ENCODE peak calls at places on chromosomes 12 and 14, in ten cellular contexts. I is bronchial epithelial cell, X is fibroblast of villous mesenchyme, R is kidney epithelial cell, B is cardiac fibroblast, M is brain microvascular endothelial cell, H is mucosa of descending colon, T is body of pancreas, Z is spleen, P is astrocyte of the cerebellum. C is an unnamed sample.

GRCh38 chr12:110767863-110768262 is 25.2 kb upstream of the PPP1CC start:
- DNase-seq in I (no peak), X (no peak), R (no peak), B (no peak), M (no peak), H (no peak), T (no peak), Z (no peak), P (no peak), C (no peak)

GRCh38 chr12:63353559-63353958 is 202.6 kb upstream of the AVPR1A start:
- DNase-seq in I (peak), X (no peak), R (peak), B (peak), M (peak), H (no peak), T (no peak), Z (no peak), P (no peak), C (peak)

GRCh38 chr12:109033239-109034196 is 12.7 kb upstream of the SVOP start:
- DNase-seq in I (no peak), X (no peak), R (no peak), B (no peak), M (no peak), H (no peak), T (no peak), Z (no peak), P (no peak), C (no peak)

GRCh38 chr14:34872822-34873590 is 2.2 kb downstream of the BAZ1A start:
- DNase-seq in I (peak), X (peak), R (no peak), B (peak), M (peak), H (peak), T (peak), Z (no peak), P (no peak), C (peak)

GRCh38 chr14:95500772-95501401 is 15.6 kb downstream of the SYNE3 start:
- DNase-seq in I (peak), X (peak), R (no peak), B (peak), M (peak), H (no peak), T (no peak), Z (peak), P (peak), C (peak)

GRCh38 chr12:28223853-28224252 is 33.6 kb downstream of the CCDC91 start:
- DNase-seq in I (no peak), X (no peak), R (no peak), B (no peak), M (no peak), H (no peak), T (no peak), Z (no peak), P (no peak), C (no peak)

GRCh38 chr12:102216086-102216691 is 18.6 kb upstream of the PMCH start:
- DNase-seq in I (peak), X (peak), R (no peak), B (peak), M (peak), H (no peak), T (no peak), Z (no peak), P (peak), C (peak)

GRCh38 chr12:132142679-132143327 is 1.3 kb downstream of the DDX51 start:
- DNase-seq in I (no peak), X (no peak), R (no peak), B (no peak), M (no peak), H (no peak), T (no peak), Z (peak), P (no peak), C (no peak)

GRCh38 chr12:12278899-12279298 is 12.1 kb upstream of the LRP6 start:
- DNase-seq in I (no peak), X (no peak), R (no peak), B (peak), M (no peak), H (no peak), T (no peak), Z (no peak), P (peak), C (peak)

GRCh38 chr12:118781692-118782091 is 199.6 kb upstream of the SRRM4 start:
- DNase-seq in I (no peak), X (no peak), R (no peak), B (no peak), M (no peak), H (no peak), T (no peak), Z (no peak), P (no peak), C (no peak)

GRCh38 chr12:132466241-132467188 is 23.4 kb upstream of the FBRSL1 start:
- DNase-seq in I (no peak), X (no peak), R (no peak), B (no peak), M (no peak), H (no peak), T (peak), Z (peak), P (no peak), C (peak)

GRCh38 chr12:107396991-107397390 is 288.6 kb upstream of the PWP1 start:
- DNase-seq in I (peak), X (no peak), R (no peak), B (no peak), M (no peak), H (no peak), T (no peak), Z (no peak), P (no peak), C (no peak)

GRCh38 chr14:74835607-74836250 is 40.2 kb downstream of the PROX2 start:
- DNase-seq in I (no peak), X (no peak), R (no peak), B (no peak), M (no peak), H (no peak), T (no peak), Z (no peak), P (no peak), C (no peak)

GRCh38 chr14:44896275-44897040 is 65.3 kb downstream of the KLHL28 start:
- DNase-seq in I (no peak), X (no peak), R (no peak), B (no peak), M (no peak), H (no peak), T (no peak), Z (no peak), P (no peak), C (no peak)

GRCh38 chr12:131171029-131171428 is 217.3 kb downstream of the ADGRD1 start:
- DNase-seq in I (peak), X (no peak), R (no peak), B (peak), M (no peak), H (no peak), T (no peak), Z (no peak), P (no peak), C (peak)

GRCh38 chr12:26017484-26018211 is 59.2 kb downstream of the RASSF8 start:
- DNase-seq in I (peak), X (peak), R (no peak), B (peak), M (no peak), H (peak), T (peak), Z (no peak), P (no peak), C (peak)

GRCh38 chr12:119156401-119156800 is 22.3 kb upstream of the HSPB8 start:
- DNase-seq in I (no peak), X (no peak), R (no peak), B (no peak), M (no peak), H (no peak), T (no peak), Z (peak), P (no peak), C (no peak)

GRCh38 chr12:46370792-46371717 is 1.5 kb downstream of the SLC38A2 start:
- DNase-seq in I (no peak), X (peak), R (no peak), B (peak), M (peak), H (peak), T (peak), Z (peak), P (peak), C (peak)

GRCh38 chr12:5910790-5911548 is 34.1 kb downstream of the ANO2 start:
- DNase-seq in I (no peak), X (no peak), R (no peak), B (no peak), M (no peak), H (no peak), T (no peak), Z (no peak), P (no peak), C (no peak)

GRCh38 chr14:90491221-90491867 is 94.5 kb downstream of the CALM1 start:
- DNase-seq in I (no peak), X (peak), R (no peak), B (peak), M (peak), H (no peak), T (peak), Z (peak), P (no peak), C (peak)

GRCh38 chr12:64352181-64352580 is 38.4 kb downstream of the C12orf56 start:
- DNase-seq in I (no peak), X (no peak), R (no peak), B (no peak), M (no peak), H (no peak), T (no peak), Z (no peak), P (no peak), C (no peak)

GRCh38 chr12:47881826-47882427 is 22.9 kb downstream of the VDR start:
- DNase-seq in I (peak), X (peak), R (peak), B (peak), M (peak), H (peak), T (no peak), Z (no peak), P (peak), C (peak)

GRCh38 chr14:81269100-81269978 is 48.6 kb upstream of the GTF2A1 start:
- DNase-seq in I (peak), X (peak), R (peak), B (peak), M (peak), H (peak), T (no peak), Z (no peak), P (peak), C (peak)

GRCh38 chr12:91636721-91637120 is 454.1 kb upstream of the DCN start:
- DNase-seq in I (no peak), X (no peak), R (no peak), B (no peak), M (no peak), H (no peak), T (no peak), Z (no peak), P (no peak), C (no peak)

GRCh38 chr14:35406811-35407630 is 2.5 kb upstream of the NFKBIA start:
- DNase-seq in I (peak), X (peak), R (no peak), B (peak), M (peak), H (peak), T (no peak), Z (no peak), P (no peak), C (peak)

DNA sequence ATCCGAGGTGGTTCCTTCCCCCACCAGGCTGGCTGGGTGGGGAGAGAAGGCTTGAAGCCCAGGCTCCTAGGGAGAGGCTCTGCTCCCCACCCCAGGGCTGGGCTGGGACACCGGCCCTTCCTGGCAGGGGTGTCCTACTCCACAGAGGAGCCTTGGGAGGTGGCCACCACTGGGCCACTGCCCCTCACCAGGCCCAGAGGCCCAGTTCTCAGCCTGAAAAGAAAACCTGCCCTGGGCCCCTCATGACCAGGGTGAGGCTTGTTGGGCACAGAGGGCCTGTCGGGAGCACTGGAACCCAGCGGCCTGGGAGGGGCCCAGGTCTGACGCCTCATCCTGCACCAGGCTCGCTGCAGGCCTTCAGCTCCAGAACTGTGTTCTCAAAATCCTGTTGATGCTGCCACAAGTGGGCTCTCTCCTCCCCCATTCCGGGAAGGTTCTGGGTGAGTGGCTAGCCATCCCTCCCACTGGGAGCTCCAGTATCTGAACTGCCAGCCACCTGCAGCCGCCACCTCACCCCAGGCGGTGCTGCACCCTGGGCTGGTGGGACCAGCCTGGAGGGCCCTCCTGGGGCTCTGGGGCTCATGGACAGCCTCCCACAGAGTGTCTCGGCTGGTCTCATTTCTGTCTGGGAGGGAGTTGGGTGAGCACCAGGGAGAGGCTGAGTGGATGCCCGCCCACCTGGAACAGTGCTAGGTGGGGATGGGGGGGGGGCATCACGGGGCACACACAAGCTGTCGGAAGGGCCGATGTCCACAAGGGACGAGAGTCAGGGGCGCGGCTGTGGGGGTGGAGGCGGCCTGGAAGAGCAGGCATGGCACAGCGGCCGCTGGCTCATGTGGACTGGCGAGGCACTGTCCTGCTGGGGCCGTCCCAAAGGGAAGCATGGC is 11.8 kb downstream of the BAG5 start:
- DNase-seq in I (no peak), X (no peak), R (peak), B (no peak), M (no peak), H (no peak), T (no peak), Z (peak), P (no peak), C (no peak)
- H3K4me3 ChIP-seq in I (no peak), X (no peak), R (no peak), B (no peak), M (no peak), H (no peak), T (no peak), Z (no peak), P (no peak), C (no peak)

GRCh38 chr14:37988472-37988871 is 219.2 kb upstream of the SSTR1 start:
- DNase-seq in I (no peak), X (no peak), R (no peak), B (peak), M (no peak), H (no peak), T (no peak), Z (no peak), P (peak), C (no peak)
- TF ChIP-seq CTCF in I (no peak), X (no peak), R (no peak), B (no peak), M (no peak), H (no peak), T (no peak), Z (no peak), P (no peak), C (no peak)

DNA sequence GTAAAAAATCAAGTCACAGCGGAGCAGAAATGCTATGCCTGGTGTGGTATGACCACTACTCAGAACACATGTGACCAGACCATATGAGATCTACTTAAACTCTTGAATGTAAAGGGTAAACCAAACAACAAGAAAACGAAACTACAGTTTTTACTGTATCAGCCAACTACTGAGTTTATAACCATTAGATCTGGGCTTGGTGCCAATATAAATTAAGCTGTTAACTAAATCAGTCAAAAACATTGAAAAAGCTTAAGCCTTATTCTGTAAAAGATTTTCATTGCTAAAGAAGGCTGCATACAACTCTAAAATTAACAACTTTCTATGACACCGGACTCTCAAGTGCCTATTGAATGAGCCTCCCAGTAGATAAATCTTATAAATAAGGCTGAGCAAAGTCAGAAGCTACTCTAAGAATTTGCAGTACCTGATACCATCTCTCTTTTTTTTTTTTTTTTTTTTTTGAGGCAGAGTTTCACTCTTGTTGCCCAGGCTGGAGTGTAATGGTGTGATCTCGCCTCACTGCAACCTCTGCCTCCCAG is 35.4 kb downstream of the SPTLC2 start:
- DNase-seq in I (no peak), X (peak), R (no peak), B (peak), M (peak), H (no peak), T (no peak), Z (no peak), P (peak), C (peak)
- H3K4me3 ChIP-seq in I (no peak), X (peak), R (no peak), B (peak), M (peak), H (no peak), T (no peak), Z (peak), P (peak), C (peak)

GRCh38 chr12:82723891-82724290 is 37.2 kb downstream of the TMTC2 start:
- DNase-seq in I (no peak), X (no peak), R (no peak), B (no peak), M (no peak), H (no peak), T (no peak), Z (no peak), P (no peak), C (no peak)
- TF ChIP-seq CTCF in I (no peak), X (no peak), R (no peak), B (no peak), M (no peak), H (no peak), T (no peak), Z (no peak), P (no peak), C (no peak)

DNA sequence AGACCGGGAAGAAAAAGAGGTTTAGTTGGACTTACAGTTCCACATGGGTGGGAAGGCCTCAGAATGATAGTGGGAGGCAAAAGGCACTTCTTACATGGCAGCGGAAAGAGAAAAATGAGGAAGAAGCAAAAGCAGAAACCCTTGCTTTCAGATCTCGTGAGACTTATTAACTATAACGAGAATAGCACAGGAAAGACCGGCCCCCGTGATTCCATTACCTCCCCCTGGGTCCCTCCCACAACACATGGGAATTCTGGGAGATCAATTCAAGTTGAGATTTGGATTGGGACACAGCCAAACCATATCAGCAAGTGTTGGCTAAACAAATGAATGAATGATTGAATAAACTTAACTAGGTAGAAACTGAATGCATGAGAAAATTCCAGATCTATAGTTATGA is 85.3 kb upstream of the PARP11 start:
- DNase-seq in I (no peak), X (no peak), R (no peak), B (no peak), M (no peak), H (no peak), T (no peak), Z (no peak), P (no peak), C (no peak)
- H3K4me3 ChIP-seq in I (no peak), X (no peak), R (no peak), B (no peak), M (no peak), H (no peak), T (no peak), Z (no peak), P (no peak), C (no peak)

GRCh38 chr12:104733717-104734175 is 224.3 kb downstream of the SLC41A2 start:
- DNase-seq in I (no peak), X (no peak), R (no peak), B (peak), M (no peak), H (peak), T (peak), Z (no peak), P (no peak), C (no peak)
- TF ChIP-seq CTCF in I (peak), X (no peak), R (no peak), B (no peak), M (peak), H (no peak), T (no peak), Z (no peak), P (no peak), C (no peak)

GRCh38 chr14:105410642-105411016 is 9.0 kb upstream of the MTA1 start:
- DNase-seq in I (no peak), X (no peak), R (no peak), B (no peak), M (no peak), H (no peak), T (no peak), Z (no peak), P (no peak), C (no peak)
- H3K4me3 ChIP-seq in I (no peak), X (no peak), R (no peak), B (peak), M (peak), H (no peak), T (no peak), Z (no peak), P (peak), C (no peak)

GRCh38 chr12:126139355-126139754 is 1074.1 kb downstream of the AACS start:
- DNase-seq in I (no peak), X (no peak), R (no peak), B (no peak), M (no peak), H (no peak), T (no peak), Z (no peak), P (no peak), C (no peak)
- TF ChIP-seq CTCF in I (no peak), X (no peak), R (no peak), B (peak), M (peak), H (no peak), T (no peak), Z (no peak), P (peak), C (no peak)

DNA sequence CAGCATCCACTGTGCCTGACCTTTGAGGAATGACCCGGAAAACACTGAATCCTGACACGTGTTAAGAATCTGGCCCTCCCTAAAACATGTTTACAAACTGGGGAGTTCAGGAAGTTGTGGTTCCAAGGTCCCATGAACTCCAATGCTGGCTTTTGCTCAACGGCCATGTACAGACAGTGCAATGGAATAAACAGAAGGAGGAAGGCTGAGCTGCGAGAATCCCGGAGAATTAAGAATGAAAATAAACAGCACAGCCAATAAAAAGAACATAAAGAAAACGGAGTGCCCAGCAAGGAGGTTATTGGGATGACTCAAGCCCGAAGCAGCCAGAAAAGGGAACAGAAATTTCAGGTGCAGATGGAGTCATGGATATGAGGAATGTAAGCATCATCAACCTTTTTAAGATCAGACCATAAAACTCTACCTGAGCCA is 32.3 kb downstream of the BCL11B start:
- DNase-seq in I (peak), X (no peak), R (no peak), B (no peak), M (no peak), H (no peak), T (no peak), Z (no peak), P (no peak), C (no peak)
- H3K4me3 ChIP-seq in I (no peak), X (no peak), R (no peak), B (no peak), M (no peak), H (no peak), T (no peak), Z (no peak), P (no peak), C (no peak)